ENCODE peak calls at places on chromosomes 16 and 17, in five cellular contexts. F, G, U, K and P are unnamed samples.

GRCh38 chr17:28675485-28675884 is 13.5 kb downstream of the SUPT6H start:
- DNase-seq in U (no peak), F (no peak), K (no peak), G (no peak), P (no peak)

GRCh38 chr16:47198180-47198575 is 54.4 kb upstream of the NETO2 start:
- DNase-seq in F (no peak), U (no peak), K (no peak), G (no peak), P (no peak)

GRCh38 chr17:58786586-58787295 is 31.1 kb downstream of the PPM1E start:
- DNase-seq in F (no peak), G (no peak), K (no peak), U (no peak), P (no peak)

GRCh38 chr16:25786748-25787147 is 95.0 kb downstream of the HS3ST4 start:
- DNase-seq in F (no peak), G (no peak), K (no peak), U (no peak), P (no peak)

GRCh38 chr17:31907342-31907975 is 6.0 kb upstream of the UTP6 start:
- DNase-seq in U (no peak), K (no peak), F (no peak), G (no peak), P (no peak)

GRCh38 chr17:44997733-44998520 is 29.8 kb upstream of the C1QL1 start:
- DNase-seq in U (no peak), K (no peak), G (no peak), F (no peak), P (no peak)

GRCh38 chr17:4944163-4944553 is 4.1 kb downstream of the RNF167 start:
- DNase-seq in K (no peak), U (no peak), G (peak; percentile 37), F (peak; percentile 72), P (peak; percentile 46)

GRCh38 chr17:72488542-72489272 is 367.9 kb downstream of the SOX9 start:
- DNase-seq in G (no peak), U (no peak), K (no peak), F (no peak), P (no peak)

GRCh38 chr16:19182487-19182886 is 14.4 kb downstream of the SYT17 start:
- DNase-seq in U (no peak), K (no peak), G (no peak), F (no peak), P (no peak)

GRCh38 chr17:49404371-49404770 is 10.3 kb downstream of the PHB1 start:
- DNase-seq in K (no peak), U (no peak), F (no peak), G (no peak), P (no peak)

GRCh38 chr17:77608431-77608830 is 350.1 kb upstream of the TNRC6C start:
- DNase-seq in U (no peak), F (peak; percentile 38), K (no peak), G (no peak), P (no peak)

GRCh38 chr17:79003661-79004411 is 5.7 kb downstream of the CANT1 start:
- DNase-seq in F (peak; percentile 40), K (no peak), G (no peak), U (no peak), P (peak; percentile 0)

GRCh38 chr16:54411555-54411954 is 125.0 kb upstream of the IRX3 start:
- DNase-seq in F (no peak), K (no peak), U (no peak), G (no peak), P (no peak)

GRCh38 chr16:5865231-5865630 is 767.6 kb upstream of the EEF2KMT start:
- DNase-seq in G (no peak), F (no peak), U (no peak), K (no peak), P (no peak)

GRCh38 chr16:68577352-68577853 is 38.3 kb downstream of the ZFP90 start:
- DNase-seq in G (no peak), F (no peak), K (no peak), U (no peak), P (no peak)

GRCh38 chr16:88963583-88963982 is 13.4 kb downstream of the CBFA2T3 start:
- DNase-seq in K (no peak), G (no peak), U (no peak), F (no peak), P (no peak)

GRCh38 chr17:64259922-64260321 is 3.1 kb downstream of the TEX2 start:
- DNase-seq in U (no peak), F (no peak), G (no peak), K (no peak), P (no peak)

GRCh38 chr16:71846443-71846842 is 667 bp downstream of the ATXN1L start:
- DNase-seq in U (no peak), K (no peak), F (peak; percentile 60), G (no peak), P (no peak)

GRCh38 chr17:81391964-81392908 is 3.0 kb upstream of the BAHCC1 start:
- DNase-seq in G (no peak), F (no peak), U (no peak), K (no peak), P (no peak)

GRCh38 chr17:16001498-16001897 is 1.9 kb downstream of the TTC19 start:
- DNase-seq in G (no peak), F (no peak), U (no peak), K (no peak), P (no peak)

GRCh38 chr17:14205992-14206461 is 30.6 kb downstream of the CDRT15 start:
- DNase-seq in K (no peak), U (no peak), G (peak; percentile 53), F (peak; percentile 74), P (no peak)

GRCh38 chr16:67545665-67546024 is 16.7 kb upstream of the CTCF start:
- DNase-seq in K (no peak), U (no peak), G (no peak), F (no peak), P (no peak)

GRCh38 chr16:75501359-75501758 is 6.1 kb upstream of the CHST6 start:
- DNase-seq in F (no peak), G (no peak), K (no peak), U (no peak), P (no peak)

GRCh38 chr17:59897090-59897489 is 4.2 kb downstream of the RPS6KB1 start:
- DNase-seq in F (no peak), K (no peak), G (no peak), U (no peak), P (no peak)

GRCh38 chr17:41042953-41043352 is 1.7 kb upstream of the KRTAP1-1 start:
- DNase-seq in F (no peak), U (no peak), K (no peak), G (no peak), P (no peak)

GRCh38 chr17:1617620-1618174 is 10.9 kb downstream of the SLC43A2 start:
- DNase-seq in G (no peak), F (no peak), U (peak; percentile 61), K (no peak), P (no peak)

GRCh38 chr16:78210305-78210704 is 110.9 kb downstream of the WWOX start:
- DNase-seq in U (no peak), G (no peak), F (no peak), K (no peak), P (no peak)